ENCODE peak calls at places on chromosomes 4 and X, in ten cellular contexts. One of them, this sample, is unnamed. For H3K4me1, the result is how much of the 10 kb centered on the place peaks cover.

GRCh38 chrX:41857670-41858069 is 65.7 kb downstream of the CASK start:
- DNase-seq in tibial nerve: no peak
- DNase-seq in body of pancreas: no peak
- DNase-seq in A549: no peak
- DNase-seq in thyroid gland: no peak
- DNase-seq in right lobe of liver: no peak
- DNase-seq in heart left ventricle: no peak
- DNase-seq in suprapubic skin: no peak
- DNase-seq in breast epithelium: no peak
- DNase-seq in HCT116: no peak
- DNase-seq in this sample: no peak

GRCh38 chr4:174716986-174717770 is 111.9 kb downstream of the GLRA3 start:
- DNase-seq in tibial nerve: no peak
- DNase-seq in body of pancreas: no peak
- DNase-seq in A549: no peak
- DNase-seq in thyroid gland: no peak
- DNase-seq in right lobe of liver: no peak
- DNase-seq in heart left ventricle: no peak
- DNase-seq in suprapubic skin: no peak
- DNase-seq in breast epithelium: no peak
- DNase-seq in HCT116: no peak
- DNase-seq in this sample: no peak

GRCh38 chr4:114077610-114078009 is 98.2 kb upstream of the ARSJ start:
- DNase-seq in tibial nerve: no peak
- DNase-seq in body of pancreas: peak
- DNase-seq in A549: no peak
- DNase-seq in thyroid gland: no peak
- DNase-seq in right lobe of liver: no peak
- DNase-seq in heart left ventricle: no peak
- DNase-seq in suprapubic skin: no peak
- DNase-seq in breast epithelium: no peak
- DNase-seq in HCT116: peak
- DNase-seq in this sample: no peak

GRCh38 chr4:96295143-96295763 is 455.4 kb downstream of the PDHA2 start:
- DNase-seq in tibial nerve: no peak
- DNase-seq in body of pancreas: no peak
- DNase-seq in A549: no peak
- DNase-seq in thyroid gland: no peak
- DNase-seq in right lobe of liver: no peak
- DNase-seq in heart left ventricle: no peak
- DNase-seq in suprapubic skin: no peak
- DNase-seq in breast epithelium: no peak
- DNase-seq in HCT116: no peak
- DNase-seq in this sample: no peak

GRCh38 chr4:44493924-44494323 is 45.3 kb upstream of the KCTD8 start:
- DNase-seq in tibial nerve: no peak
- DNase-seq in body of pancreas: no peak
- DNase-seq in A549: peak
- DNase-seq in thyroid gland: peak
- DNase-seq in right lobe of liver: no peak
- DNase-seq in heart left ventricle: no peak
- DNase-seq in suprapubic skin: no peak
- DNase-seq in breast epithelium: no peak
- DNase-seq in HCT116: no peak
- DNase-seq in this sample: no peak

GRCh38 chr4:45100936-45101818 is 374.8 kb upstream of the GNPDA2 start:
- DNase-seq in tibial nerve: no peak
- DNase-seq in body of pancreas: peak
- DNase-seq in A549: no peak
- DNase-seq in thyroid gland: no peak
- DNase-seq in right lobe of liver: no peak
- DNase-seq in heart left ventricle: no peak
- DNase-seq in suprapubic skin: no peak
- DNase-seq in breast epithelium: no peak
- DNase-seq in HCT116: no peak
- DNase-seq in this sample: no peak

GRCh38 chr4:174707897-174708296 is 121.2 kb downstream of the GLRA3 start:
- DNase-seq in tibial nerve: no peak
- DNase-seq in body of pancreas: no peak
- DNase-seq in A549: no peak
- DNase-seq in thyroid gland: no peak
- DNase-seq in right lobe of liver: no peak
- DNase-seq in heart left ventricle: no peak
- DNase-seq in suprapubic skin: no peak
- DNase-seq in breast epithelium: no peak
- DNase-seq in HCT116: no peak
- DNase-seq in this sample: no peak

GRCh38 chr4:3444351-3445110 is 2.8 kb downstream of the HGFAC start:
- DNase-seq in tibial nerve: no peak
- DNase-seq in body of pancreas: no peak
- DNase-seq in A549: no peak
- DNase-seq in thyroid gland: no peak
- DNase-seq in right lobe of liver: peak
- DNase-seq in heart left ventricle: peak
- DNase-seq in suprapubic skin: no peak
- DNase-seq in breast epithelium: no peak
- DNase-seq in HCT116: no peak
- DNase-seq in this sample: no peak

GRCh38 chrX:150696264-150696789 is 3.1 kb downstream of the MTMR1 start:
- DNase-seq in tibial nerve: no peak
- DNase-seq in body of pancreas: no peak
- DNase-seq in A549: no peak
- DNase-seq in thyroid gland: no peak
- DNase-seq in right lobe of liver: no peak
- DNase-seq in heart left ventricle: no peak
- DNase-seq in suprapubic skin: no peak
- DNase-seq in breast epithelium: no peak
- DNase-seq in HCT116: no peak
- DNase-seq in this sample: no peak

GRCh38 chrX:150693782-150694574 is 782 bp downstream of the MTMR1 start:
- DNase-seq in tibial nerve: no peak
- DNase-seq in body of pancreas: peak
- DNase-seq in A549: peak
- DNase-seq in thyroid gland: peak
- DNase-seq in right lobe of liver: peak
- DNase-seq in heart left ventricle: peak
- DNase-seq in suprapubic skin: peak
- DNase-seq in breast epithelium: peak
- DNase-seq in HCT116: peak
- DNase-seq in this sample: peak

GRCh38 chrX:150696836-150697235 is 3.6 kb downstream of the MTMR1 start:
- DNase-seq in tibial nerve: no peak
- DNase-seq in body of pancreas: no peak
- DNase-seq in A549: no peak
- DNase-seq in thyroid gland: no peak
- DNase-seq in right lobe of liver: no peak
- DNase-seq in heart left ventricle: no peak
- DNase-seq in suprapubic skin: no peak
- DNase-seq in breast epithelium: no peak
- DNase-seq in HCT116: no peak
- DNase-seq in this sample: no peak

GRCh38 chrX:150692837-150693781 is at the start of gene MTMR1:
- DNase-seq in tibial nerve: no peak
- DNase-seq in body of pancreas: peak
- DNase-seq in A549: no peak
- DNase-seq in thyroid gland: peak
- DNase-seq in right lobe of liver: peak
- DNase-seq in heart left ventricle: peak
- DNase-seq in suprapubic skin: peak
- DNase-seq in breast epithelium: no peak
- DNase-seq in HCT116: no peak
- DNase-seq in this sample: peak

GRCh38 chrX:150694738-150695410 is 1.7 kb downstream of the MTMR1 start:
- DNase-seq in tibial nerve: no peak
- DNase-seq in body of pancreas: no peak
- DNase-seq in A549: no peak
- DNase-seq in thyroid gland: no peak
- DNase-seq in right lobe of liver: no peak
- DNase-seq in heart left ventricle: no peak
- DNase-seq in suprapubic skin: no peak
- DNase-seq in breast epithelium: no peak
- DNase-seq in HCT116: no peak
- DNase-seq in this sample: no peak
- H3K4me1 ChIP-seq in tibial nerve: under half
- H3K4me1 ChIP-seq in body of pancreas: under half
- H3K4me1 ChIP-seq in A549: under half
- H3K4me1 ChIP-seq in thyroid gland: under half
- H3K4me1 ChIP-seq in right lobe of liver: under half
- H3K4me1 ChIP-seq in heart left ventricle: under half
- H3K4me1 ChIP-seq in suprapubic skin: under half
- H3K4me1 ChIP-seq in breast epithelium: under half
- H3K4me1 ChIP-seq in HCT116: under half
- H3K4me1 ChIP-seq in this sample: under half

GRCh38 chr4:53676402-53676871 is 85.2 kb upstream of the LNX1 start:
- DNase-seq in tibial nerve: no peak
- DNase-seq in body of pancreas: peak
- DNase-seq in A549: no peak
- DNase-seq in thyroid gland: no peak
- DNase-seq in right lobe of liver: no peak
- DNase-seq in heart left ventricle: no peak
- DNase-seq in suprapubic skin: no peak
- DNase-seq in breast epithelium: no peak
- DNase-seq in HCT116: no peak
- DNase-seq in this sample: no peak

GRCh38 chr4:53674891-53675290 is 83.6 kb upstream of the LNX1 start:
- DNase-seq in tibial nerve: no peak
- DNase-seq in body of pancreas: no peak
- DNase-seq in A549: no peak
- DNase-seq in thyroid gland: no peak
- DNase-seq in right lobe of liver: no peak
- DNase-seq in heart left ventricle: no peak
- DNase-seq in suprapubic skin: no peak
- DNase-seq in breast epithelium: no peak
- DNase-seq in HCT116: no peak
- DNase-seq in this sample: no peak

GRCh38 chr4:53671757-53672156 is 80.5 kb upstream of the LNX1 start:
- DNase-seq in tibial nerve: no peak
- DNase-seq in body of pancreas: peak
- DNase-seq in A549: no peak
- DNase-seq in thyroid gland: no peak
- DNase-seq in right lobe of liver: peak
- DNase-seq in heart left ventricle: no peak
- DNase-seq in suprapubic skin: no peak
- DNase-seq in breast epithelium: no peak
- DNase-seq in HCT116: no peak
- DNase-seq in this sample: no peak

GRCh38 chr4:53672873-53673272 is 81.6 kb upstream of the LNX1 start:
- DNase-seq in tibial nerve: no peak
- DNase-seq in body of pancreas: no peak
- DNase-seq in A549: no peak
- DNase-seq in thyroid gland: no peak
- DNase-seq in right lobe of liver: no peak
- DNase-seq in heart left ventricle: no peak
- DNase-seq in suprapubic skin: no peak
- DNase-seq in breast epithelium: no peak
- DNase-seq in HCT116: no peak
- DNase-seq in this sample: no peak
- TF ChIP-seq POLR2A in tibial nerve: no peak
- TF ChIP-seq POLR2A in body of pancreas: no peak
- TF ChIP-seq POLR2A in A549: no peak
- TF ChIP-seq POLR2A in thyroid gland: no peak
- TF ChIP-seq POLR2A in right lobe of liver: no peak
- TF ChIP-seq POLR2A in heart left ventricle: no peak
- TF ChIP-seq POLR2A in suprapubic skin: no peak
- TF ChIP-seq POLR2A in breast epithelium: no peak
- TF ChIP-seq POLR2A in HCT116: no peak
- TF ChIP-seq POLR2A in this sample: no peak

GRCh38 chr4:80093563-80093962 is 20.5 kb upstream of the ANTXR2 start:
- DNase-seq in tibial nerve: no peak
- DNase-seq in body of pancreas: no peak
- DNase-seq in A549: no peak
- DNase-seq in thyroid gland: no peak
- DNase-seq in right lobe of liver: no peak
- DNase-seq in heart left ventricle: no peak
- DNase-seq in suprapubic skin: no peak
- DNase-seq in breast epithelium: no peak
- DNase-seq in HCT116: no peak
- DNase-seq in this sample: no peak
- H3K27ac ChIP-seq in tibial nerve: no peak
- H3K27ac ChIP-seq in body of pancreas: no peak
- H3K27ac ChIP-seq in A549: no peak
- H3K27ac ChIP-seq in thyroid gland: no peak
- H3K27ac ChIP-seq in right lobe of liver: no peak
- H3K27ac ChIP-seq in heart left ventricle: no peak
- H3K27ac ChIP-seq in suprapubic skin: no peak
- H3K27ac ChIP-seq in breast epithelium: no peak
- H3K27ac ChIP-seq in HCT116: no peak
- H3K27ac ChIP-seq in this sample: no peak

GRCh38 chrX:68698955-68699354 is 51.5 kb downstream of the STARD8 start:
- DNase-seq in tibial nerve: no peak
- DNase-seq in body of pancreas: peak
- DNase-seq in A549: peak
- DNase-seq in thyroid gland: no peak
- DNase-seq in right lobe of liver: peak
- DNase-seq in heart left ventricle: no peak
- DNase-seq in suprapubic skin: no peak
- DNase-seq in breast epithelium: no peak
- DNase-seq in HCT116: no peak
- DNase-seq in this sample: no peak

GRCh38 chrX:68695206-68695845 is 47.9 kb downstream of the STARD8 start:
- DNase-seq in tibial nerve: no peak
- DNase-seq in body of pancreas: no peak
- DNase-seq in A549: no peak
- DNase-seq in thyroid gland: no peak
- DNase-seq in right lobe of liver: no peak
- DNase-seq in heart left ventricle: no peak
- DNase-seq in suprapubic skin: no peak
- DNase-seq in breast epithelium: no peak
- DNase-seq in HCT116: no peak
- DNase-seq in this sample: no peak

GRCh38 chrX:68697036-68697435 is 49.6 kb downstream of the STARD8 start:
- DNase-seq in tibial nerve: no peak
- DNase-seq in body of pancreas: no peak
- DNase-seq in A549: no peak
- DNase-seq in thyroid gland: no peak
- DNase-seq in right lobe of liver: no peak
- DNase-seq in heart left ventricle: no peak
- DNase-seq in suprapubic skin: no peak
- DNase-seq in breast epithelium: no peak
- DNase-seq in HCT116: no peak
- DNase-seq in this sample: no peak

GRCh38 chrX:68696267-68696666 is 48.8 kb downstream of the STARD8 start:
- DNase-seq in tibial nerve: no peak
- DNase-seq in body of pancreas: no peak
- DNase-seq in A549: no peak
- DNase-seq in thyroid gland: no peak
- DNase-seq in right lobe of liver: no peak
- DNase-seq in heart left ventricle: no peak
- DNase-seq in suprapubic skin: no peak
- DNase-seq in breast epithelium: no peak
- DNase-seq in HCT116: no peak
- DNase-seq in this sample: no peak

DNA sequence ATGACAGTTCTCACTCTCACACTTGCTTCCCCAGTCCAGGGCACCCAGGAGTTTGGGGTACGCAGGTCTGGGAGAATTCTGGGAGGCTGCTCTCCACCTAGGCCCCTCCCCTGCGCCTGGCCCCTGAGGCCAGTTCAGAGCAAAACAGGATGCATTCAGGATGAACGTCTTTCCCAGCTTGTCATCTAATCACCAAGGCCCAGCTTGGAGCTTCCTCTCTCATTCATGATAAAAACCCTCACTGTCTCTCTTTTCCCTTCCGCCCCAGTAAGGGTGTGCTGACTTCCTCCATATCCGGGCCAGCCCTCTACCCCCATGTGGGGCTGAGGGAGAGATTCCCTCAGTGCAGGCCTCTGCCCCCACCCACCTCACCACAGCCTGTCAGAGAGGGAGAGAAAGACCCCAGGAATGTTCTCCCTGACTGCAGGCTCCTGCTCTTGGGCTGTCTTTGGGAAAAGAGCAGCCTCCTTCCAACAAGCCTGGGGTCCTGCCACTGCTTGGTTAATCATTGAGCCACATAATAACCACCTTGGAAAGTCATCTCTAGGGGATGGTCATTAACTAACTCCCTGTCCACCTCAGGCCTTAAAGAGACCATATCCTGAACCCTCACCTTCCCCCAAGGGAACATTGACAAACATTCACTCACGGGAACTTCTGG is 50.1 kb downstream of the STARD8 start:
- DNase-seq in tibial nerve: no peak
- DNase-seq in body of pancreas: no peak
- DNase-seq in A549: no peak
- DNase-seq in thyroid gland: no peak
- DNase-seq in right lobe of liver: no peak
- DNase-seq in heart left ventricle: no peak
- DNase-seq in suprapubic skin: no peak
- DNase-seq in breast epithelium: no peak
- DNase-seq in HCT116: no peak
- DNase-seq in this sample: no peak
- H3K4me1 ChIP-seq in tibial nerve: under half
- H3K4me1 ChIP-seq in body of pancreas: half or more
- H3K4me1 ChIP-seq in A549: under half
- H3K4me1 ChIP-seq in thyroid gland: under half
- H3K4me1 ChIP-seq in right lobe of liver: under half
- H3K4me1 ChIP-seq in heart left ventricle: under half
- H3K4me1 ChIP-seq in suprapubic skin: under half
- H3K4me1 ChIP-seq in breast epithelium: under half
- H3K4me1 ChIP-seq in HCT116: under half
- H3K4me1 ChIP-seq in this sample: under half